ENCODE peak calls at places on chromosome 14, in ten cellular contexts. One of them, this sample, is unnamed.

GRCh38 chr14:105491366-105492006 is 440 bp downstream of the TEDC1 start:
- DNase-seq in activated B cell treated with CpG ODN at 0.5 μM for 24 hours: peak
- DNase-seq in tibial nerve: no peak
- DNase-seq in AG04450: no peak
- DNase-seq in kidney: peak
- DNase-seq in sigmoid colon: peak
- DNase-seq in nephron progenitor cell: peak
- DNase-seq in left ventricle myocardium inferior: peak
- DNase-seq in osteoblast: peak
- DNase-seq in fibroblast of lung: peak
- DNase-seq in this sample: peak

GRCh38 chr14:103846569-103847438 is 571 bp downstream of the PPP1R13B start:
- DNase-seq in activated B cell treated with CpG ODN at 0.5 μM for 24 hours: no peak
- DNase-seq in tibial nerve: no peak
- DNase-seq in AG04450: no peak
- DNase-seq in kidney: peak
- DNase-seq in sigmoid colon: peak
- DNase-seq in nephron progenitor cell: peak
- DNase-seq in left ventricle myocardium inferior: peak
- DNase-seq in osteoblast: peak
- DNase-seq in fibroblast of lung: peak
- DNase-seq in this sample: peak

GRCh38 chr14:102901633-102902032 is 20.8 kb upstream of the AMN start:
- DNase-seq in activated B cell treated with CpG ODN at 0.5 μM for 24 hours: peak
- DNase-seq in tibial nerve: no peak
- DNase-seq in AG04450: no peak
- DNase-seq in kidney: no peak
- DNase-seq in sigmoid colon: no peak
- DNase-seq in nephron progenitor cell: no peak
- DNase-seq in left ventricle myocardium inferior: no peak
- DNase-seq in osteoblast: peak
- DNase-seq in fibroblast of lung: no peak
- DNase-seq in this sample: no peak

GRCh38 chr14:37089410-37089809 is 83.0 kb downstream of the SLC25A21 start:
- DNase-seq in activated B cell treated with CpG ODN at 0.5 μM for 24 hours: no peak
- DNase-seq in tibial nerve: no peak
- DNase-seq in AG04450: no peak
- DNase-seq in kidney: no peak
- DNase-seq in sigmoid colon: no peak
- DNase-seq in nephron progenitor cell: no peak
- DNase-seq in left ventricle myocardium inferior: no peak
- DNase-seq in osteoblast: no peak
- DNase-seq in fibroblast of lung: no peak
- DNase-seq in this sample: no peak

GRCh38 chr14:102272392-102272791 is 32.6 kb downstream of the MOK start:
- DNase-seq in activated B cell treated with CpG ODN at 0.5 μM for 24 hours: no peak
- DNase-seq in tibial nerve: no peak
- DNase-seq in AG04450: no peak
- DNase-seq in kidney: no peak
- DNase-seq in sigmoid colon: no peak
- DNase-seq in nephron progenitor cell: no peak
- DNase-seq in left ventricle myocardium inferior: no peak
- DNase-seq in osteoblast: peak
- DNase-seq in fibroblast of lung: peak
- DNase-seq in this sample: no peak

GRCh38 chr14:21525995-21526671 is at the start of gene SALL2:
- DNase-seq in activated B cell treated with CpG ODN at 0.5 μM for 24 hours: no peak
- DNase-seq in tibial nerve: peak
- DNase-seq in AG04450: peak
- DNase-seq in kidney: peak
- DNase-seq in sigmoid colon: peak
- DNase-seq in nephron progenitor cell: peak
- DNase-seq in left ventricle myocardium inferior: peak
- DNase-seq in osteoblast: peak
- DNase-seq in fibroblast of lung: peak
- DNase-seq in this sample: peak

GRCh38 chr14:90408713-90409112 is 11.9 kb downstream of the CALM1 start:
- DNase-seq in activated B cell treated with CpG ODN at 0.5 μM for 24 hours: no peak
- DNase-seq in tibial nerve: no peak
- DNase-seq in AG04450: no peak
- DNase-seq in kidney: no peak
- DNase-seq in sigmoid colon: no peak
- DNase-seq in nephron progenitor cell: no peak
- DNase-seq in left ventricle myocardium inferior: no peak
- DNase-seq in osteoblast: no peak
- DNase-seq in fibroblast of lung: no peak
- DNase-seq in this sample: no peak

GRCh38 chr14:71693373-71693772 is 238.9 kb upstream of the RGS6 start:
- DNase-seq in activated B cell treated with CpG ODN at 0.5 μM for 24 hours: no peak
- DNase-seq in tibial nerve: no peak
- DNase-seq in AG04450: peak
- DNase-seq in kidney: no peak
- DNase-seq in sigmoid colon: no peak
- DNase-seq in nephron progenitor cell: no peak
- DNase-seq in left ventricle myocardium inferior: no peak
- DNase-seq in osteoblast: no peak
- DNase-seq in fibroblast of lung: peak
- DNase-seq in this sample: no peak

GRCh38 chr14:87615822-87616679 is 376.9 kb downstream of the GALC start:
- DNase-seq in activated B cell treated with CpG ODN at 0.5 μM for 24 hours: no peak
- DNase-seq in tibial nerve: peak
- DNase-seq in AG04450: peak
- DNase-seq in kidney: no peak
- DNase-seq in sigmoid colon: peak
- DNase-seq in nephron progenitor cell: peak
- DNase-seq in left ventricle myocardium inferior: peak
- DNase-seq in osteoblast: no peak
- DNase-seq in fibroblast of lung: peak
- DNase-seq in this sample: peak
- TF ChIP-seq CTCF in activated B cell treated with CpG ODN at 0.5 μM for 24 hours: no peak
- TF ChIP-seq CTCF in tibial nerve: peak
- TF ChIP-seq CTCF in AG04450: peak
- TF ChIP-seq CTCF in kidney: peak
- TF ChIP-seq CTCF in sigmoid colon: peak
- TF ChIP-seq CTCF in nephron progenitor cell: peak
- TF ChIP-seq CTCF in left ventricle myocardium inferior: peak
- TF ChIP-seq CTCF in osteoblast: peak
- TF ChIP-seq CTCF in fibroblast of lung: peak
- TF ChIP-seq CTCF in this sample: peak

GRCh38 chr14:32102968-32103367 is 25.9 kb downstream of the ARHGAP5 start:
- DNase-seq in activated B cell treated with CpG ODN at 0.5 μM for 24 hours: no peak
- DNase-seq in tibial nerve: no peak
- DNase-seq in AG04450: no peak
- DNase-seq in kidney: no peak
- DNase-seq in sigmoid colon: no peak
- DNase-seq in nephron progenitor cell: no peak
- DNase-seq in left ventricle myocardium inferior: no peak
- DNase-seq in osteoblast: peak
- DNase-seq in fibroblast of lung: no peak
- DNase-seq in this sample: no peak

GRCh38 chr14:32100175-32100574 is 23.1 kb downstream of the ARHGAP5 start:
- DNase-seq in activated B cell treated with CpG ODN at 0.5 μM for 24 hours: no peak
- DNase-seq in tibial nerve: no peak
- DNase-seq in AG04450: no peak
- DNase-seq in kidney: no peak
- DNase-seq in sigmoid colon: no peak
- DNase-seq in nephron progenitor cell: no peak
- DNase-seq in left ventricle myocardium inferior: no peak
- DNase-seq in osteoblast: no peak
- DNase-seq in fibroblast of lung: no peak
- DNase-seq in this sample: no peak

GRCh38 chr14:32102152-32102787 is 25.2 kb downstream of the ARHGAP5 start:
- DNase-seq in activated B cell treated with CpG ODN at 0.5 μM for 24 hours: no peak
- DNase-seq in tibial nerve: no peak
- DNase-seq in AG04450: no peak
- DNase-seq in kidney: no peak
- DNase-seq in sigmoid colon: no peak
- DNase-seq in nephron progenitor cell: no peak
- DNase-seq in left ventricle myocardium inferior: no peak
- DNase-seq in osteoblast: no peak
- DNase-seq in fibroblast of lung: peak
- DNase-seq in this sample: no peak

GRCh38 chr14:32104308-32104707 is 27.2 kb downstream of the ARHGAP5 start:
- DNase-seq in activated B cell treated with CpG ODN at 0.5 μM for 24 hours: no peak
- DNase-seq in tibial nerve: no peak
- DNase-seq in AG04450: no peak
- DNase-seq in kidney: no peak
- DNase-seq in sigmoid colon: no peak
- DNase-seq in nephron progenitor cell: no peak
- DNase-seq in left ventricle myocardium inferior: no peak
- DNase-seq in osteoblast: no peak
- DNase-seq in fibroblast of lung: no peak
- DNase-seq in this sample: no peak

DNA sequence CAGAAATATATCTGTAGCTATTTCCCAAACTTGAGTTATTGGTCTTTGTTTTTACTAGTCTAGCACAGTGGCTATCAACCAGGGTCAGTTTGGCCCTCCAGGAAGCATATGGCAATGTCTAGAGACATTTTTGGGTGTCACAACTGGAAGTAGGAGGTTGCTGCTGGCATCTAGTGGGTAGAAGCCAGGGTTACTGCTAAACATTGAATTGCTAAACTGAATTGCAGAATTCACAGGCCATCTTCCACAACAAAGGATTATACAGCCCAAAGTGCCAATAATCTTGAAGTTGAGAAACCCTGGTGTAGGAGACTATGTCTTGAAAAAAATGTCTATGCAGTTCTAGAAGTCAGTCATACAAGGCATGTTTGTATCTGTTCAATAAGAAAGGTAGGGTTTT is 27.7 kb downstream of the ARHGAP5 start:
- DNase-seq in activated B cell treated with CpG ODN at 0.5 μM for 24 hours: no peak
- DNase-seq in tibial nerve: no peak
- DNase-seq in AG04450: no peak
- DNase-seq in kidney: no peak
- DNase-seq in sigmoid colon: no peak
- DNase-seq in nephron progenitor cell: no peak
- DNase-seq in left ventricle myocardium inferior: no peak
- DNase-seq in osteoblast: no peak
- DNase-seq in fibroblast of lung: no peak
- DNase-seq in this sample: no peak
- TF ChIP-seq CTCF in activated B cell treated with CpG ODN at 0.5 μM for 24 hours: no peak
- TF ChIP-seq CTCF in tibial nerve: no peak
- TF ChIP-seq CTCF in AG04450: no peak
- TF ChIP-seq CTCF in kidney: no peak
- TF ChIP-seq CTCF in sigmoid colon: no peak
- TF ChIP-seq CTCF in nephron progenitor cell: no peak
- TF ChIP-seq CTCF in left ventricle myocardium inferior: no peak
- TF ChIP-seq CTCF in osteoblast: no peak
- TF ChIP-seq CTCF in fibroblast of lung: no peak
- TF ChIP-seq CTCF in this sample: no peak

GRCh38 chr14:77763978-77764377 is 3.0 kb upstream of the SNW1 start:
- DNase-seq in activated B cell treated with CpG ODN at 0.5 μM for 24 hours: no peak
- DNase-seq in tibial nerve: no peak
- DNase-seq in AG04450: no peak
- DNase-seq in kidney: no peak
- DNase-seq in sigmoid colon: no peak
- DNase-seq in nephron progenitor cell: no peak
- DNase-seq in left ventricle myocardium inferior: no peak
- DNase-seq in osteoblast: no peak
- DNase-seq in fibroblast of lung: no peak
- DNase-seq in this sample: no peak

GRCh38 chr14:77763316-77763715 is 2.4 kb upstream of the SNW1 start:
- DNase-seq in activated B cell treated with CpG ODN at 0.5 μM for 24 hours: no peak
- DNase-seq in tibial nerve: no peak
- DNase-seq in AG04450: no peak
- DNase-seq in kidney: no peak
- DNase-seq in sigmoid colon: no peak
- DNase-seq in nephron progenitor cell: no peak
- DNase-seq in left ventricle myocardium inferior: no peak
- DNase-seq in osteoblast: no peak
- DNase-seq in fibroblast of lung: no peak
- DNase-seq in this sample: no peak

GRCh38 chr14:77760381-77761204 is at the start of gene SNW1:
- DNase-seq in activated B cell treated with CpG ODN at 0.5 μM for 24 hours: peak
- DNase-seq in tibial nerve: peak
- DNase-seq in AG04450: peak
- DNase-seq in kidney: peak
- DNase-seq in sigmoid colon: peak
- DNase-seq in nephron progenitor cell: peak
- DNase-seq in left ventricle myocardium inferior: peak
- DNase-seq in osteoblast: peak
- DNase-seq in fibroblast of lung: peak
- DNase-seq in this sample: peak

DNA sequence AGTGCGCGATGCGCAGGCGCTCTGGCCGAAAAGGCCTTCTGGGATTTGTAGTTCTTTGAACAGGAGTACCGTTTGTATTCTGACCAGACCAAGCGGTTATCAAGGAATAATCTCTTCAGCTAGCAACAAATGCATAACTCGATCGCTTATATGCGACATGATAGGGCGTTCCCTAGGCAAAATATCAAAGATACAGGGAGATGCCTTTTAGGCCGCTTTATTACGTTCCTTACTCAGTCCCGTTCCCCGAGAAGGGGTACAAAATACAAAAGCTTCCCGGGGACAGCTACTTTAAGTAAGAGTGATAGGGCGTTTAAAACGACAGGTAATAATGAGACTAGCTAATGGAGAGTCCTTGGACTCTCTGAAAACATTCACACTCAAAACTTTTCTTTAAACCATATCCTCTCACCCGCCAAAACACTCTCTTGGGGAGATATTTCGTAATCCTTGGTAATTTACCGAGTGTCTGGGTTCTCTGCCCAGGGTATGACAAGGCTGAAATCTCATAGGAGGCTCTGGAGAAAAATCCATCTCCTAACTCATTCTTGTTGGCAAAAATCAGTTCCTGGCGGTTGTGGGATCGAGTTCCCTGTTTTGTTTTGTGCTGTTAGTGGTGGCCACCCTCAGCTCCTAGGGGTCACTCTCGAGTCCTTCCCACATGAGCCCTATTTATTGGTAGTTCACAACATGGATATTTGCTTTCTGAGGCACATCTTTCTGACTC is 412 bp upstream of the SNW1 start:
- DNase-seq in activated B cell treated with CpG ODN at 0.5 μM for 24 hours: no peak
- DNase-seq in tibial nerve: peak
- DNase-seq in AG04450: no peak
- DNase-seq in kidney: no peak
- DNase-seq in sigmoid colon: peak
- DNase-seq in nephron progenitor cell: peak
- DNase-seq in left ventricle myocardium inferior: peak
- DNase-seq in osteoblast: peak
- DNase-seq in fibroblast of lung: peak
- DNase-seq in this sample: no peak
- TF ChIP-seq CTCF in activated B cell treated with CpG ODN at 0.5 μM for 24 hours: no peak
- TF ChIP-seq CTCF in tibial nerve: no peak
- TF ChIP-seq CTCF in AG04450: peak
- TF ChIP-seq CTCF in kidney: peak
- TF ChIP-seq CTCF in sigmoid colon: no peak
- TF ChIP-seq CTCF in nephron progenitor cell: no peak
- TF ChIP-seq CTCF in left ventricle myocardium inferior: peak
- TF ChIP-seq CTCF in osteoblast: peak
- TF ChIP-seq CTCF in fibroblast of lung: peak
- TF ChIP-seq CTCF in this sample: no peak

DNA sequence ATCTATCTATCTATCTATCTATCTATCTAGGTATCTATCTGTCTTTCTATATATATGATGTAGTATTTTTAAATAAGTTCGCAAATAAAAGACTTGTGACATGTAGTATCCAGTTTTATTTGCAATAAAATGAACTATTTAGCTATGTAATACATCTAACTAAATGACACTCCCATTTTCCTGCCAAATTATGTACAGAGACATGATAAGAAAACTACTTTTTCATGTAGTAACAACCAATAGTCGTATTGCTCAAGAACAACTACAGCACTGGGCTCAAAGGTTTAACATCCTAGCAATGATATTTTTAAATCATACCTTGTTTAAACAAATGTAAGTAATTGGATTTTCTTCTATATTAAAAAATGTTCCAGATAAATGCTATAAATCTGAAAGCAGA is 55.5 kb upstream of the FLRT2 start:
- DNase-seq in activated B cell treated with CpG ODN at 0.5 μM for 24 hours: no peak
- DNase-seq in tibial nerve: no peak
- DNase-seq in AG04450: no peak
- DNase-seq in kidney: no peak
- DNase-seq in sigmoid colon: no peak
- DNase-seq in nephron progenitor cell: no peak
- DNase-seq in left ventricle myocardium inferior: no peak
- DNase-seq in osteoblast: no peak
- DNase-seq in fibroblast of lung: no peak
- DNase-seq in this sample: no peak
- TF ChIP-seq CTCF in activated B cell treated with CpG ODN at 0.5 μM for 24 hours: no peak
- TF ChIP-seq CTCF in tibial nerve: no peak
- TF ChIP-seq CTCF in AG04450: no peak
- TF ChIP-seq CTCF in kidney: no peak
- TF ChIP-seq CTCF in sigmoid colon: no peak
- TF ChIP-seq CTCF in nephron progenitor cell: no peak
- TF ChIP-seq CTCF in left ventricle myocardium inferior: no peak
- TF ChIP-seq CTCF in osteoblast: no peak
- TF ChIP-seq CTCF in fibroblast of lung: no peak
- TF ChIP-seq CTCF in this sample: no peak